ENCODE peak calls at places on chromosomes 11 and 22, in five cellular contexts. One of them, this sample, is unnamed.

GRCh38 chr22:17914474-17914873 is 109.9 kb downstream of the MICAL3 start:
- DNase-seq in IMR-90: no peak
- DNase-seq in H9: no peak
- DNase-seq in mesenchymal stem cell: no peak
- DNase-seq in H1: no peak
- DNase-seq in this sample: no peak

GRCh38 chr11:116605543-116605942 is 167.2 kb downstream of the BUD13 start:
- DNase-seq in IMR-90: peak; percentile 11
- DNase-seq in H9: peak; percentile 86
- DNase-seq in mesenchymal stem cell: no peak
- DNase-seq in H1: peak; percentile 58
- DNase-seq in this sample: peak; percentile 82

GRCh38 chr11:116454020-116454645 is 318.7 kb downstream of the BUD13 start:
- DNase-seq in IMR-90: peak; percentile 27
- DNase-seq in H9: peak; percentile 80
- DNase-seq in mesenchymal stem cell: peak; percentile 0
- DNase-seq in H1: no peak
- DNase-seq in this sample: no peak

GRCh38 chr22:17982572-17983141 is 41.7 kb downstream of the MICAL3 start:
- DNase-seq in IMR-90: no peak
- DNase-seq in H9: no peak
- DNase-seq in mesenchymal stem cell: no peak
- DNase-seq in H1: no peak
- DNase-seq in this sample: no peak

GRCh38 chr11:75783416-75784084 is 15.0 kb downstream of the DGAT2 start:
- DNase-seq in IMR-90: no peak
- DNase-seq in H9: no peak
- DNase-seq in mesenchymal stem cell: no peak
- DNase-seq in H1: no peak
- DNase-seq in this sample: no peak

GRCh38 chr11:112656772-112657428 is 304.3 kb upstream of the NCAM1 start:
- DNase-seq in IMR-90: peak; percentile 51
- DNase-seq in H9: no peak
- DNase-seq in mesenchymal stem cell: no peak
- DNase-seq in H1: no peak
- DNase-seq in this sample: no peak

GRCh38 chr11:106381895-106382294 is 304.4 kb downstream of the AASDHPPT start:
- DNase-seq in IMR-90: no peak
- DNase-seq in H9: peak; percentile 33
- DNase-seq in mesenchymal stem cell: no peak
- DNase-seq in H1: peak; percentile 17
- DNase-seq in this sample: no peak

GRCh38 chr11:19628018-19628417 is 84.6 kb upstream of the NAV2 start:
- DNase-seq in IMR-90: peak; percentile 59
- DNase-seq in H9: no peak
- DNase-seq in mesenchymal stem cell: no peak
- DNase-seq in H1: no peak
- DNase-seq in this sample: no peak

GRCh38 chr11:67470337-67471002 is 1.4 kb upstream of the TMEM134 start:
- DNase-seq in IMR-90: no peak
- DNase-seq in H9: no peak
- DNase-seq in mesenchymal stem cell: no peak
- DNase-seq in H1: no peak
- DNase-seq in this sample: no peak

GRCh38 chr11:60343094-60343704 is 16.1 kb downstream of the MS4A6E start:
- DNase-seq in IMR-90: no peak
- DNase-seq in H9: no peak
- DNase-seq in mesenchymal stem cell: peak; percentile 37
- DNase-seq in H1: no peak
- DNase-seq in this sample: no peak

GRCh38 chr11:117197516-117198456 is 1.4 kb upstream of the TAGLN start:
- DNase-seq in IMR-90: peak; percentile 32
- DNase-seq in H9: peak; percentile 87
- DNase-seq in mesenchymal stem cell: no peak
- DNase-seq in H1: peak; percentile 77
- DNase-seq in this sample: no peak

GRCh38 chr22:30246962-30247376 is 410 bp upstream of the LIF start:
- DNase-seq in IMR-90: no peak
- DNase-seq in H9: no peak
- DNase-seq in mesenchymal stem cell: no peak
- DNase-seq in H1: no peak
- DNase-seq in this sample: no peak

GRCh38 chr11:90391756-90392155 is 168.9 kb upstream of the CHORDC1 start:
- DNase-seq in IMR-90: no peak
- DNase-seq in H9: peak; percentile 28
- DNase-seq in mesenchymal stem cell: no peak
- DNase-seq in H1: no peak
- DNase-seq in this sample: no peak

GRCh38 chr11:134557571-134558257 is 145.7 kb upstream of the B3GAT1 start:
- DNase-seq in IMR-90: no peak
- DNase-seq in H9: no peak
- DNase-seq in mesenchymal stem cell: no peak
- DNase-seq in H1: no peak
- DNase-seq in this sample: no peak

GRCh38 chr11:88169481-88169880 is 5.8 kb downstream of the RAB38 start:
- DNase-seq in IMR-90: peak; percentile 25
- DNase-seq in H9: no peak
- DNase-seq in mesenchymal stem cell: no peak
- DNase-seq in H1: no peak
- DNase-seq in this sample: no peak

GRCh38 chr22:29331213-29331612 is 15.7 kb upstream of the RASL10A start:
- DNase-seq in IMR-90: no peak
- DNase-seq in H9: no peak
- DNase-seq in mesenchymal stem cell: no peak
- DNase-seq in H1: no peak
- DNase-seq in this sample: no peak

GRCh38 chr11:36818410-36818809 is 220.4 kb upstream of the RAG2 start:
- DNase-seq in IMR-90: no peak
- DNase-seq in H9: peak; percentile 54
- DNase-seq in mesenchymal stem cell: no peak
- DNase-seq in H1: no peak
- DNase-seq in this sample: no peak

GRCh38 chr11:94705419-94705818 is 62.7 kb upstream of the AMOTL1 start:
- DNase-seq in IMR-90: no peak
- DNase-seq in H9: no peak
- DNase-seq in mesenchymal stem cell: no peak
- DNase-seq in H1: no peak
- DNase-seq in this sample: no peak

GRCh38 chr11:106333678-106334077 is 256.2 kb downstream of the AASDHPPT start:
- DNase-seq in IMR-90: no peak
- DNase-seq in H9: no peak
- DNase-seq in mesenchymal stem cell: no peak
- DNase-seq in H1: no peak
- DNase-seq in this sample: no peak

GRCh38 chr11:18677560-18677959 is 21.0 kb upstream of the TMEM86A start:
- DNase-seq in IMR-90: no peak
- DNase-seq in H9: no peak
- DNase-seq in mesenchymal stem cell: no peak
- DNase-seq in H1: no peak
- DNase-seq in this sample: no peak

GRCh38 chr22:39318507-39319283 is 728 bp downstream of the RPL3 start:
- DNase-seq in IMR-90: no peak
- DNase-seq in H9: no peak
- DNase-seq in mesenchymal stem cell: no peak
- DNase-seq in H1: no peak
- DNase-seq in this sample: no peak

GRCh38 chr11:120222916-120223315 is 12.1 kb downstream of the OAF start:
- DNase-seq in IMR-90: no peak
- DNase-seq in H9: no peak
- DNase-seq in mesenchymal stem cell: no peak
- DNase-seq in H1: no peak
- DNase-seq in this sample: no peak

GRCh38 chr11:70203749-70204465 is 811 bp downstream of the FADD start:
- DNase-seq in IMR-90: peak; percentile 86
- DNase-seq in H9: no peak
- DNase-seq in mesenchymal stem cell: peak; percentile 92
- DNase-seq in H1: no peak
- DNase-seq in this sample: no peak

GRCh38 chr11:95364324-95365295 is 133.6 kb upstream of the SESN3 start:
- DNase-seq in IMR-90: no peak
- DNase-seq in H9: no peak
- DNase-seq in mesenchymal stem cell: peak; percentile 31
- DNase-seq in H1: no peak
- DNase-seq in this sample: no peak

GRCh38 chr11:36146437-36146836 is 142.8 kb downstream of the COMMD9 start:
- DNase-seq in IMR-90: no peak
- DNase-seq in H9: no peak
- DNase-seq in mesenchymal stem cell: no peak
- DNase-seq in H1: no peak
- DNase-seq in this sample: no peak

GRCh38 chr11:76605338-76606074 is 65.0 kb downstream of the LRRC32 start:
- DNase-seq in IMR-90: no peak
- DNase-seq in H9: no peak
- DNase-seq in mesenchymal stem cell: no peak
- DNase-seq in H1: no peak
- DNase-seq in this sample: no peak

GRCh38 chr11:17275376-17276235 is 933 bp upstream of the NUCB2 start:
- DNase-seq in IMR-90: no peak
- DNase-seq in H9: no peak
- DNase-seq in mesenchymal stem cell: no peak
- DNase-seq in H1: no peak
- DNase-seq in this sample: no peak
- H3K14ac ChIP-seq in IMR-90: peak overlapping the region; percentile 91
- H3K14ac ChIP-seq in H9: no peak overlapping the region
- H3K14ac ChIP-seq in mesenchymal stem cell: peak overlapping the region; percentile 4
- H3K14ac ChIP-seq in H1: peak overlapping the region; percentile 66
- H3K14ac ChIP-seq in this sample: peak overlapping the region; percentile 58

GRCh38 chr11:45649544-45650165 is 15.8 kb downstream of the CHST1 start:
- DNase-seq in IMR-90: no peak
- DNase-seq in H9: no peak
- DNase-seq in mesenchymal stem cell: no peak
- DNase-seq in H1: no peak
- DNase-seq in this sample: no peak

GRCh38 chr11:45648931-45649330 is 16.5 kb downstream of the CHST1 start:
- DNase-seq in IMR-90: no peak
- DNase-seq in H9: no peak
- DNase-seq in mesenchymal stem cell: no peak
- DNase-seq in H1: no peak
- DNase-seq in this sample: no peak

GRCh38 chr11:45651156-45651555 is 14.3 kb downstream of the CHST1 start:
- DNase-seq in IMR-90: no peak
- DNase-seq in H9: peak; percentile 11
- DNase-seq in mesenchymal stem cell: no peak
- DNase-seq in H1: no peak
- DNase-seq in this sample: no peak

GRCh38 chr11:45651841-45652745 is 13.3 kb downstream of the CHST1 start:
- DNase-seq in IMR-90: no peak
- DNase-seq in H9: peak; percentile 24
- DNase-seq in mesenchymal stem cell: no peak
- DNase-seq in H1: no peak
- DNase-seq in this sample: no peak

GRCh38 chr11:45650166-45651095 is 15.0 kb downstream of the CHST1 start:
- DNase-seq in IMR-90: no peak
- DNase-seq in H9: no peak
- DNase-seq in mesenchymal stem cell: no peak
- DNase-seq in H1: no peak
- DNase-seq in this sample: no peak
- H3K23ac ChIP-seq in IMR-90: no peak overlapping the region
- H3K23ac ChIP-seq in H9: no peak overlapping the region
- H3K23ac ChIP-seq in mesenchymal stem cell: no peak overlapping the region
- H3K23ac ChIP-seq in H1: no peak overlapping the region
- H3K23ac ChIP-seq in this sample: peak overlapping the region; percentile 76

GRCh38 chr11:9568161-9568853 is 5.2 kb upstream of the WEE1 start:
- DNase-seq in IMR-90: peak; percentile 28
- DNase-seq in H9: no peak
- DNase-seq in mesenchymal stem cell: no peak
- DNase-seq in H1: no peak
- DNase-seq in this sample: no peak

GRCh38 chr11:9568854-9569587 is 4.4 kb upstream of the WEE1 start:
- DNase-seq in IMR-90: peak; percentile 89
- DNase-seq in H9: peak; percentile 71
- DNase-seq in mesenchymal stem cell: peak; percentile 99
- DNase-seq in H1: no peak
- DNase-seq in this sample: no peak

GRCh38 chr11:9570313-9570712 is 3.2 kb upstream of the WEE1 start:
- DNase-seq in IMR-90: no peak
- DNase-seq in H9: no peak
- DNase-seq in mesenchymal stem cell: no peak
- DNase-seq in H1: no peak
- DNase-seq in this sample: no peak

GRCh38 chr11:9571071-9571765 is 2.3 kb upstream of the WEE1 start:
- DNase-seq in IMR-90: no peak
- DNase-seq in H9: no peak
- DNase-seq in mesenchymal stem cell: peak; percentile 46
- DNase-seq in H1: no peak
- DNase-seq in this sample: no peak

DNA sequence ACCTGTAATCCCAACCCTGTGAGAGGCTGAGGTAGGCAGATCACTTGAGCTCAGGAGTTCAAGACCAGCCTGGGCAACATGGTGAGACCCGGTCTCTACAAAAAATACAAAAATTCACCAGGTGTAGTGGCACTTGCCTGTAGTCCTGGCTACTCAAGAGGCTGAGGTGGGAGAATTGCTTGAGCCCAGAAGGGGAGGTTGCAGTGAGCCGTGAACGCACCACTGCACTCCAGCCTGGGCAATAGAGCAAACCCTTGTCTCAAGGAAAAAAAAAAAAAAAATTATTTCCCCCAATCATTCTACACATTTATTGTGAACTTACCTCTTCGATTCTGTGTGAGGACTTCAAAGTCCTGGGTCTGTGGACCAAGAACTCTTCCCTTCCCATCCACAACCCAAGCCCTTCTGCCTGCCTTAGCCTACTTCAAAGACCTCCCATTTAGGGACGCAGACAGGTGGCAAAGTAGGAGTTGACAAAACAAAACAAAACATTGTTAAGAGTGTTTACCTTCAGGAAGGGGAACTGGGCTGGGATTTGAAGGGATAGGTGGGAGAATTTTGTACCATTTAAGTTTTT is 3.8 kb upstream of the WEE1 start:
- DNase-seq in IMR-90: no peak
- DNase-seq in H9: no peak
- DNase-seq in mesenchymal stem cell: no peak
- DNase-seq in H1: no peak
- DNase-seq in this sample: no peak
- H2BK15ac ChIP-seq in IMR-90: peak overlapping the region; percentile 4
- H2BK15ac ChIP-seq in H9: no peak overlapping the region
- H2BK15ac ChIP-seq in mesenchymal stem cell: peak overlapping the region; percentile 89
- H2BK15ac ChIP-seq in H1: peak overlapping the region; percentile 99
- H2BK15ac ChIP-seq in this sample: no peak overlapping the region

DNA sequence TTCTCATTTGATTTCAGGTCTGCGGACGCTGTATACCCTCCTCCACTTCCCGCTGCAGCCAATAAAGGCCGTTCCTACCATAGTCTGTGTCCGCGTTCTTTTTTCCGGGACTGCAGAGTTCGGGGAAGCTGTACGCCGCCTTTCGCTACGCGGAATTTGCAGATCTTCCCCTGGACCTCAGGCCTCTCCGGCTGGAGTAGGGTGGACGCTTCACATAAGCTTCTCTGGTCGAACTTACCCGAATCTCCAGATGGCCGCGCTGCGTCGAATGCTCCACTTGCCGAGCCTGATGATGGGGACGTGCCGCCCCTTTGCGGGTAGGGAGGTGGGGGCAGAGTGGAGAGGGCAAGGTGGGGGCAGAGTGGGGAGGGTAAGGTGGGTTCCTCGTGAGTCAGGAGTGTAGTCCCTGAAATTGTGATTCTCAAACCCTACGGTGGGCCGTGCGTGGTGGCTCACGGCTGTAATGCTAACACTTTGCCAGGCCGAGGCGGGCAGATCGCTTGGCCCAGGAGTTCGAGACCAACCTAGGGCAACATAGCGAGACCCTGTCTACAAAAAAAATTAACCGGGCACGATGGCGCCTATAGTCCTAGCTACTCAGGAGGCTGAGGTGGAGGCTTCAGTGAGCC is 632 bp downstream of the CSKMT start:
- DNase-seq in IMR-90: peak; percentile 66
- DNase-seq in H9: no peak
- DNase-seq in mesenchymal stem cell: no peak
- DNase-seq in H1: no peak
- DNase-seq in this sample: peak; percentile 43
- H3K14ac ChIP-seq in IMR-90: peak overlapping the region; percentile 95
- H3K14ac ChIP-seq in H9: peak overlapping the region; percentile 49
- H3K14ac ChIP-seq in mesenchymal stem cell: no peak overlapping the region
- H3K14ac ChIP-seq in H1: peak overlapping the region; percentile 2
- H3K14ac ChIP-seq in this sample: peak overlapping the region; percentile 47